ENCODE peak calls at places on chromosome 7, in seven cellular contexts. One of them, this sample, is unnamed.

GRCh38 chr7:137882806-137883205 is 36.0 kb upstream of the DGKI start:
- DNase-seq in HCT116: no peak
- DNase-seq in mammary epithelial cell: no peak
- DNase-seq in fibroblast of lung: no peak
- DNase-seq in neural progenitor cell: no peak
- DNase-seq in hepatocyte: no peak
- DNase-seq in GM23248: peak; percentile 55
- DNase-seq in this sample: no peak

GRCh38 chr7:40697653-40698052 is 562.8 kb downstream of the SUGCT start:
- DNase-seq in HCT116: no peak
- DNase-seq in mammary epithelial cell: peak; percentile 43
- DNase-seq in fibroblast of lung: no peak
- DNase-seq in neural progenitor cell: no peak
- DNase-seq in hepatocyte: no peak
- DNase-seq in GM23248: no peak
- DNase-seq in this sample: no peak

GRCh38 chr7:129951076-129952011 is 1.4 kb downstream of the UBE2H start:
- DNase-seq in HCT116: no peak
- DNase-seq in mammary epithelial cell: peak; percentile 33
- DNase-seq in fibroblast of lung: no peak
- DNase-seq in neural progenitor cell: peak; percentile 47
- DNase-seq in hepatocyte: peak; percentile 46
- DNase-seq in GM23248: peak; percentile 42
- DNase-seq in this sample: no peak

GRCh38 chr7:35366167-35367155 is 112.6 kb upstream of the TBX20 start:
- DNase-seq in HCT116: no peak
- DNase-seq in mammary epithelial cell: no peak
- DNase-seq in fibroblast of lung: no peak
- DNase-seq in neural progenitor cell: peak; percentile 45
- DNase-seq in hepatocyte: no peak
- DNase-seq in GM23248: no peak
- DNase-seq in this sample: no peak

GRCh38 chr7:46932266-46932655 is 649.6 kb downstream of the TNS3 start:
- DNase-seq in HCT116: no peak
- DNase-seq in mammary epithelial cell: no peak
- DNase-seq in fibroblast of lung: no peak
- DNase-seq in neural progenitor cell: no peak
- DNase-seq in hepatocyte: no peak
- DNase-seq in GM23248: peak; percentile 15
- DNase-seq in this sample: no peak

GRCh38 chr7:149147730-149148653 is 739 bp downstream of the ZNF398 start:
- DNase-seq in HCT116: no peak
- DNase-seq in mammary epithelial cell: peak; percentile 58
- DNase-seq in fibroblast of lung: peak; percentile 44
- DNase-seq in neural progenitor cell: peak; percentile 81
- DNase-seq in hepatocyte: peak; percentile 73
- DNase-seq in GM23248: peak; percentile 89
- DNase-seq in this sample: peak; percentile 77

GRCh38 chr7:113188396-113188795 is 70.0 kb upstream of the SMIM30 start:
- DNase-seq in HCT116: no peak
- DNase-seq in mammary epithelial cell: no peak
- DNase-seq in fibroblast of lung: no peak
- DNase-seq in neural progenitor cell: no peak
- DNase-seq in hepatocyte: no peak
- DNase-seq in GM23248: no peak
- DNase-seq in this sample: no peak

GRCh38 chr7:31648288-31648687 is 38.7 kb upstream of the PPP1R17 start:
- DNase-seq in HCT116: no peak
- DNase-seq in mammary epithelial cell: no peak
- DNase-seq in fibroblast of lung: no peak
- DNase-seq in neural progenitor cell: peak; percentile 23
- DNase-seq in hepatocyte: no peak
- DNase-seq in GM23248: peak; percentile 40
- DNase-seq in this sample: no peak

GRCh38 chr7:131835141-131835540 is 278.7 kb upstream of the PODXL start:
- DNase-seq in HCT116: no peak
- DNase-seq in mammary epithelial cell: no peak
- DNase-seq in fibroblast of lung: no peak
- DNase-seq in neural progenitor cell: peak; percentile 28
- DNase-seq in hepatocyte: no peak
- DNase-seq in GM23248: no peak
- DNase-seq in this sample: no peak

GRCh38 chr7:68512466-68512865 is 1085.8 kb upstream of the AUTS2 start:
- DNase-seq in HCT116: no peak
- DNase-seq in mammary epithelial cell: no peak
- DNase-seq in fibroblast of lung: no peak
- DNase-seq in neural progenitor cell: no peak
- DNase-seq in hepatocyte: no peak
- DNase-seq in GM23248: no peak
- DNase-seq in this sample: no peak

GRCh38 chr7:116776610-116777289 is 85.6 kb upstream of the CAPZA2 start:
- DNase-seq in HCT116: peak; percentile 97
- DNase-seq in mammary epithelial cell: peak; percentile 96
- DNase-seq in fibroblast of lung: peak; percentile 72
- DNase-seq in neural progenitor cell: no peak
- DNase-seq in hepatocyte: peak; percentile 41
- DNase-seq in GM23248: peak; percentile 94
- DNase-seq in this sample: no peak
- H3K4me3 ChIP-seq in HCT116: no peak overlapping the region
- H3K4me3 ChIP-seq in mammary epithelial cell: no peak overlapping the region
- H3K4me3 ChIP-seq in fibroblast of lung: no peak overlapping the region
- H3K4me3 ChIP-seq in neural progenitor cell: no peak overlapping the region
- H3K4me3 ChIP-seq in hepatocyte: no peak overlapping the region
- H3K4me3 ChIP-seq in GM23248: peak overlapping the region; percentile 4
- H3K4me3 ChIP-seq in this sample: no peak overlapping the region

GRCh38 chr7:127678330-127678729 is 26.3 kb downstream of the SND1 start:
- DNase-seq in HCT116: no peak
- DNase-seq in mammary epithelial cell: no peak
- DNase-seq in fibroblast of lung: no peak
- DNase-seq in neural progenitor cell: peak; percentile 26
- DNase-seq in hepatocyte: no peak
- DNase-seq in GM23248: no peak
- DNase-seq in this sample: no peak
- H4K20me1 ChIP-seq in HCT116: peaks cover 34% of the 10 kb centered on the region
- H4K20me1 ChIP-seq in mammary epithelial cell: no peaks in the 10 kb centered on the region
- H4K20me1 ChIP-seq in fibroblast of lung: no peaks in the 10 kb centered on the region
- H4K20me1 ChIP-seq in neural progenitor cell: peaks cover 58% of the 10 kb centered on the region
- H4K20me1 ChIP-seq in hepatocyte: peaks cover 68% of the 10 kb centered on the region
- H4K20me1 ChIP-seq in GM23248: peaks cover 8% of the 10 kb centered on the region
- H4K20me1 ChIP-seq in this sample: peaks cover 9% of the 10 kb centered on the region

GRCh38 chr7:133203490-133203889 is 49.4 kb upstream of the EXOC4 start:
- DNase-seq in HCT116: no peak
- DNase-seq in mammary epithelial cell: no peak
- DNase-seq in fibroblast of lung: no peak
- DNase-seq in neural progenitor cell: no peak
- DNase-seq in hepatocyte: no peak
- DNase-seq in GM23248: no peak
- DNase-seq in this sample: no peak

GRCh38 chr7:133197972-133198544 is 54.8 kb upstream of the EXOC4 start:
- DNase-seq in HCT116: no peak
- DNase-seq in mammary epithelial cell: peak; percentile 16
- DNase-seq in fibroblast of lung: no peak
- DNase-seq in neural progenitor cell: no peak
- DNase-seq in hepatocyte: no peak
- DNase-seq in GM23248: no peak
- DNase-seq in this sample: no peak

GRCh38 chr7:133199831-133200230 is 53.0 kb upstream of the EXOC4 start:
- DNase-seq in HCT116: no peak
- DNase-seq in mammary epithelial cell: no peak
- DNase-seq in fibroblast of lung: no peak
- DNase-seq in neural progenitor cell: no peak
- DNase-seq in hepatocyte: no peak
- DNase-seq in GM23248: no peak
- DNase-seq in this sample: peak; percentile 23

GRCh38 chr7:133196872-133197612 is 55.8 kb upstream of the EXOC4 start:
- DNase-seq in HCT116: no peak
- DNase-seq in mammary epithelial cell: no peak
- DNase-seq in fibroblast of lung: no peak
- DNase-seq in neural progenitor cell: peak; percentile 12
- DNase-seq in hepatocyte: no peak
- DNase-seq in GM23248: no peak
- DNase-seq in this sample: no peak

GRCh38 chr7:133201470-133201869 is 51.4 kb upstream of the EXOC4 start:
- DNase-seq in HCT116: no peak
- DNase-seq in mammary epithelial cell: no peak
- DNase-seq in fibroblast of lung: no peak
- DNase-seq in neural progenitor cell: no peak
- DNase-seq in hepatocyte: no peak
- DNase-seq in GM23248: no peak
- DNase-seq in this sample: no peak
- H3K27me3 ChIP-seq in HCT116: no peaks in the 10 kb centered on the region
- H3K27me3 ChIP-seq in mammary epithelial cell: no peaks in the 10 kb centered on the region
- H3K27me3 ChIP-seq in fibroblast of lung: no peaks in the 10 kb centered on the region
- H3K27me3 ChIP-seq in neural progenitor cell: no peaks in the 10 kb centered on the region
- H3K27me3 ChIP-seq in hepatocyte: peaks cover 9% of the 10 kb centered on the region
- H3K27me3 ChIP-seq in GM23248: peaks cover 7% of the 10 kb centered on the region
- H3K27me3 ChIP-seq in this sample: no peaks in the 10 kb centered on the region

GRCh38 chr7:154996101-154996500 is 6.8 kb downstream of the PAXIP1 start:
- DNase-seq in HCT116: no peak
- DNase-seq in mammary epithelial cell: no peak
- DNase-seq in fibroblast of lung: no peak
- DNase-seq in neural progenitor cell: no peak
- DNase-seq in hepatocyte: no peak
- DNase-seq in GM23248: no peak
- DNase-seq in this sample: no peak

GRCh38 chr7:154994996-154995395 is 7.9 kb downstream of the PAXIP1 start:
- DNase-seq in HCT116: no peak
- DNase-seq in mammary epithelial cell: no peak
- DNase-seq in fibroblast of lung: no peak
- DNase-seq in neural progenitor cell: no peak
- DNase-seq in hepatocyte: no peak
- DNase-seq in GM23248: no peak
- DNase-seq in this sample: no peak

GRCh38 chr7:154997840-154998370 is 5.0 kb downstream of the PAXIP1 start:
- DNase-seq in HCT116: no peak
- DNase-seq in mammary epithelial cell: peak; percentile 50
- DNase-seq in fibroblast of lung: no peak
- DNase-seq in neural progenitor cell: no peak
- DNase-seq in hepatocyte: no peak
- DNase-seq in GM23248: no peak
- DNase-seq in this sample: no peak

GRCh38 chr7:154998481-154998880 is 4.4 kb downstream of the PAXIP1 start:
- DNase-seq in HCT116: no peak
- DNase-seq in mammary epithelial cell: no peak
- DNase-seq in fibroblast of lung: no peak
- DNase-seq in neural progenitor cell: no peak
- DNase-seq in hepatocyte: no peak
- DNase-seq in GM23248: no peak
- DNase-seq in this sample: no peak

DNA sequence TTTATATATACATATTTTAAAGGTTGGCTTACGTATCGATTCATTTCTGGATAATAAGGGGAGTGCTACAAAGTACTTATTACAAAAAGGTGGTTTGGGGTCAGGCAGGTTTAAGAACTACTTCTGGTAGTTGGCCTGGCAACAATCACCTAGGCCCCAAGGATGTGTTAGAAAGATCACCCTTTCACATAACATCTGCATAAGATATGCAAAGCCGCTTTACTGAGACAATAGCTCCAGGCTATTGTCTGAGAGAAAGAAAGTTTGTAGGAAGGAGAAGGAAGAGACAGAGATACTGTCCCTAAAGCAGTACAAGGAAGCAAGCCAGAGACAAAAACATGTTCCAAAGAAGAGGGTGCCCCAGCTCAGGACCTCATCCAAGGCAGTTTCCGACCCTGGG is 6.2 kb downstream of the PAXIP1 start:
- DNase-seq in HCT116: no peak
- DNase-seq in mammary epithelial cell: no peak
- DNase-seq in fibroblast of lung: no peak
- DNase-seq in neural progenitor cell: peak; percentile 66
- DNase-seq in hepatocyte: no peak
- DNase-seq in GM23248: no peak
- DNase-seq in this sample: no peak
- H3K4me3 ChIP-seq in HCT116: no peak overlapping the region
- H3K4me3 ChIP-seq in mammary epithelial cell: no peak overlapping the region
- H3K4me3 ChIP-seq in fibroblast of lung: no peak overlapping the region
- H3K4me3 ChIP-seq in neural progenitor cell: peak overlapping the region; percentile 10
- H3K4me3 ChIP-seq in hepatocyte: no peak overlapping the region
- H3K4me3 ChIP-seq in GM23248: no peak overlapping the region
- H3K4me3 ChIP-seq in this sample: no peak overlapping the region

DNA sequence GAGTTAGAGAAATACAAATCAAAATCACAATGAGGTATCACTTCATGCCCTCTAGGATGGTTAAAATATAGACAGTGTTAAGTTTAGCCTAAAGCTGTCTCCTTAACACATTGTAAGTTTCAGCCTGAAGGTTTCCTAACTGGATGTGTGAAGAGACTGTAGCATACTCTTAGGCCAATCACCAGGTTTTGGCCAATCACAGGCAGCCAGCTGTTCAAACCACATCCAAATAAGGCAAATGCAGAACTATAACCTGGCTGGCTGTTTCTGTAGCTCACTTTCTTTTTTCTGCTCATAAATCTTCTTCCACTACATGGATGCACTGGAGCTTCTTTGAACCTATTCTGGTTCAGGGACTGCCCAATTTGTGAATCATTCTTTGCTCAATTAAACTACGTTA is 19.7 kb downstream of the ESYT2 start:
- DNase-seq in HCT116: no peak
- DNase-seq in mammary epithelial cell: no peak
- DNase-seq in fibroblast of lung: peak; percentile 34
- DNase-seq in neural progenitor cell: no peak
- DNase-seq in hepatocyte: no peak
- DNase-seq in GM23248: no peak
- DNase-seq in this sample: peak; percentile 77
- H4K20me1 ChIP-seq in HCT116: peaks cover 6% of the 10 kb centered on the region
- H4K20me1 ChIP-seq in mammary epithelial cell: peaks cover 3% of the 10 kb centered on the region
- H4K20me1 ChIP-seq in fibroblast of lung: no peaks in the 10 kb centered on the region
- H4K20me1 ChIP-seq in neural progenitor cell: no peaks in the 10 kb centered on the region
- H4K20me1 ChIP-seq in hepatocyte: peaks cover 5% of the 10 kb centered on the region
- H4K20me1 ChIP-seq in GM23248: peaks cover 4% of the 10 kb centered on the region
- H4K20me1 ChIP-seq in this sample: peaks cover 5% of the 10 kb centered on the region

GRCh38 chr7:97001221-97001620 is 4.1 kb upstream of the DLX6 start:
- DNase-seq in HCT116: no peak
- DNase-seq in mammary epithelial cell: no peak
- DNase-seq in fibroblast of lung: no peak
- DNase-seq in neural progenitor cell: peak; percentile 23
- DNase-seq in hepatocyte: no peak
- DNase-seq in GM23248: no peak
- DNase-seq in this sample: no peak
- H3K27me3 ChIP-seq in HCT116: peaks cover 27% of the 10 kb centered on the region
- H3K27me3 ChIP-seq in mammary epithelial cell: peaks cover 72% of the 10 kb centered on the region
- H3K27me3 ChIP-seq in fibroblast of lung: peaks cover 52% of the 10 kb centered on the region
- H3K27me3 ChIP-seq in neural progenitor cell: peaks cover 100% of the 10 kb centered on the region
- H3K27me3 ChIP-seq in hepatocyte: peaks cover 94% of the 10 kb centered on the region
- H3K27me3 ChIP-seq in GM23248: peaks cover 98% of the 10 kb centered on the region
- H3K27me3 ChIP-seq in this sample: no peaks in the 10 kb centered on the region

GRCh38 chr7:37945336-37945735 is 24.9 kb downstream of the EPDR1 start:
- DNase-seq in HCT116: no peak
- DNase-seq in mammary epithelial cell: no peak
- DNase-seq in fibroblast of lung: peak; percentile 13
- DNase-seq in neural progenitor cell: no peak
- DNase-seq in hepatocyte: no peak
- DNase-seq in GM23248: no peak
- DNase-seq in this sample: no peak
- H3K4me3 ChIP-seq in HCT116: no peak overlapping the region
- H3K4me3 ChIP-seq in mammary epithelial cell: no peak overlapping the region
- H3K4me3 ChIP-seq in fibroblast of lung: no peak overlapping the region
- H3K4me3 ChIP-seq in neural progenitor cell: no peak overlapping the region
- H3K4me3 ChIP-seq in hepatocyte: no peak overlapping the region
- H3K4me3 ChIP-seq in GM23248: no peak overlapping the region
- H3K4me3 ChIP-seq in this sample: no peak overlapping the region